ENCODE peak calls at places on chromosomes 13 and 19, in seven cellular contexts. P is mesendoderm, N is aorta, Y is stomach, H is GM23248, O is suprapubic skin, K is transverse colon. T is an unnamed sample.

GRCh38 chr13:110274687-110275086 is 32.3 kb downstream of the COL4A1 start:
- DNase-seq in P (peak; percentile 32), N (no peak), Y (no peak), H (peak; percentile 18), O (no peak), K (no peak), T (no peak)

GRCh38 chr13:109331898-109332297 is 454.5 kb downstream of the IRS2 start:
- DNase-seq in P (peak; percentile 77), N (no peak), Y (no peak), H (peak; percentile 60), O (no peak), K (no peak), T (no peak)

GRCh38 chr13:28297341-28297740 is 159.0 kb downstream of the PAN3 start:
- DNase-seq in P (peak; percentile 85), N (no peak), Y (no peak), H (no peak), O (no peak), K (no peak), T (no peak)

GRCh38 chr13:21546372-21546771 is 57.6 kb downstream of the MICU2 start:
- DNase-seq in P (no peak), N (no peak), Y (no peak), H (peak; percentile 27), O (no peak), K (no peak), T (no peak)

GRCh38 chr19:51020988-51021651 is 1.6 kb upstream of the KLK10 start:
- DNase-seq in P (peak; percentile 57), N (peak; percentile 1), Y (peak; percentile 34), H (peak; percentile 69), O (no peak), K (no peak), T (no peak)

GRCh38 chr19:32691291-32691951 is at the start of gene NUDT19:
- DNase-seq in P (no peak), N (peak; percentile 92), Y (peak; percentile 89), H (peak; percentile 94), O (peak; percentile 91), K (peak; percentile 90), T (peak; percentile 83)

GRCh38 chr19:10817291-10818038 is 18.5 kb downstream of the TMED1 start:
- DNase-seq in P (no peak), N (peak; percentile 89), Y (peak; percentile 33), H (peak; percentile 99), O (no peak), K (peak; percentile 51), T (peak; percentile 88)

GRCh38 chr19:32224371-32225244 is 120.8 kb upstream of the ZNF507 start:
- DNase-seq in P (peak; percentile 49), N (peak; percentile 58), Y (peak; percentile 65), H (peak; percentile 71), O (no peak), K (peak; percentile 56), T (no peak)

GRCh38 chr13:41944229-41944628 is 16.7 kb downstream of the VWA8 start:
- DNase-seq in P (no peak), N (no peak), Y (no peak), H (no peak), O (no peak), K (no peak), T (no peak)

GRCh38 chr13:25248071-25248470 is 39.2 kb downstream of the MTMR6 start:
- DNase-seq in P (no peak), N (no peak), Y (no peak), H (no peak), O (no peak), K (no peak), T (no peak)

GRCh38 chr19:11948646-11949045 is 16.2 kb upstream of the ZNF763 start:
- DNase-seq in P (no peak), N (no peak), Y (no peak), H (no peak), O (no peak), K (no peak), T (no peak)

GRCh38 chr13:110323172-110323851 is 16.2 kb downstream of the COL4A2 start:
- DNase-seq in P (peak; percentile 58), N (no peak), Y (no peak), H (peak; percentile 86), O (no peak), K (no peak), T (no peak)

GRCh38 chr13:110965038-110965754 is 50.3 kb upstream of the ANKRD10 start:
- DNase-seq in P (no peak), N (no peak), Y (no peak), H (peak; percentile 86), O (no peak), K (no peak), T (no peak)

GRCh38 chr19:46772170-46773017 is 16.0 kb downstream of the SLC1A5 start:
- DNase-seq in P (no peak), N (no peak), Y (no peak), H (peak; percentile 42), O (no peak), K (no peak), T (no peak)

GRCh38 chr13:33112745-33113144 is 96.5 kb downstream of the KL start:
- DNase-seq in P (no peak), N (no peak), Y (no peak), H (peak; percentile 53), O (no peak), K (no peak), T (no peak)

GRCh38 chr13:49833402-49833801 is 40.9 kb upstream of the KPNA3 start:
- DNase-seq in P (no peak), N (no peak), Y (no peak), H (no peak), O (no peak), K (no peak), T (no peak)

GRCh38 chr19:10888421-10888866 is 17.1 kb downstream of the CARM1 start:
- DNase-seq in P (peak; percentile 76), N (no peak), Y (no peak), H (no peak), O (no peak), K (no peak), T (no peak)

GRCh38 chr19:52658595-52658994 is 20.4 kb upstream of the ZNF83 start:
- DNase-seq in P (no peak), N (no peak), Y (no peak), H (no peak), O (no peak), K (no peak), T (no peak)

GRCh38 chr19:57008432-57008831 is 111.4 kb upstream of the USP29 start:
- DNase-seq in P (no peak), N (no peak), Y (no peak), H (no peak), O (no peak), K (no peak), T (no peak)

DNA sequence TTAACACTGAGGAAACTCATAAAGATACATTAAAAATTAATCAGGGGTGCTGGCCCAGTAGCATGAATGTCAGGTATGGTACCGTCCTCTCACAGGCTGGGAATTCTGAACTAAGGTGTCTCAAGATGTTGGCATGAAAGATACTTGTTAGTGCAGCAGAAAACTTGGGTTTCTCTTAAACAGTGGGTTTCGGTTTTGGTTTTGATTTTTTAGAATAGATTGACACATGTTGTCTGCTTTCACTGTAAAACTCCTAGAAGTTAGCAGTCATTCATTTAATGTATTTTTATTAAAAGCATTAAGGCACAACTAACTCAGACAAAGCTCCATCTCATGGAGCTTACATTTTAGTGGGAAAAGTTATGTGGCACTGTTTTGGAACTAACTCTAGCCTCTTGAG is 3.5 kb upstream of the OBI1 start:
- DNase-seq in P (no peak), N (no peak), Y (no peak), H (no peak), O (no peak), K (no peak), T (no peak)
- H3K4me3 ChIP-seq in P (no peak overlapping the region), N (no peak overlapping the region), Y (no peak overlapping the region), H (no peak overlapping the region), O (no peak overlapping the region), K (no peak overlapping the region), T (no peak overlapping the region)

GRCh38 chr19:40799558-40800338 is 757 bp downstream of the EGLN2 start:
- DNase-seq in P (peak; percentile 52), N (no peak), Y (peak; percentile 42), H (peak; percentile 62), O (no peak), K (no peak), T (no peak)
- H3K27ac ChIP-seq in P (peak overlapping the region; percentile 88), N (no peak overlapping the region), Y (peak overlapping the region; percentile 97), H (peak overlapping the region; percentile 88), O (peak overlapping the region; percentile 97), K (peak overlapping the region; percentile 97), T (peak overlapping the region; percentile 97)

DNA sequence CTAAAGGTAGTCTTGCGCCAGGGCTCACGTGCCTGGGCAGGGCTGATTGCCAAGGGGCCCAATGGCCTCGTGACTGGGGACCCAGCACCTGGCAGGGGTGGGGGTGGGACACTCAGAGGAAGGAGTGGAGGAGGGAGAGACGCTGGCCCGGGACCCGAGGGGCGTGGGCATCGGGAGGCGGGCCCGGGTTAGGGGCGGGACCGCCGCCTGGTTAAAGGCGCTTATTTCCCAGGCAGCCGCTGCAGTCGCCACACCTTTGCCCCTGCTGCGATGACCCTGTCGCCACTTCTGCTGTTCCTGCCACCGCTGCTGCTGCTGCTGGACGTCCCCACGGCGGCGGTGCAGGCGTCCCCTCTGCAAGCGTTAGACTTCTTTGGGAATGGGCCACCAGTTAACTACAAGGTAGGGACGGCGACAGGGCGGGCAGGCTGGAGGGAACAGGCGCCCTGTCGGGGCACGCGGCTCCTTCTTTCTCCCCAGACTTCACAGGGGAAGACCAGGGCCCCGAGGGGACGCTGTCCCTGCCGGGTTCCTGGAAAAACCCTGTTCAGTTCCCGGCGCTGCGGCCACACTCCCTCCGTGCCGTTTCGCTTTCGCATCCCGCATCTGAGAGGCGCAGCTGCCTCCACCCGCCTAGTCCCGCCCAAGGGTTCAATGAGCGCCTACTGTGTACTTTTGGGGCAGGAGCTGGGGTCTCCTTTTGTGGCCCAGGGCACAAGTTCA is at the start of gene IFI30:
- DNase-seq in P (peak; percentile 77), N (peak; percentile 90), Y (peak; percentile 96), H (peak; percentile 70), O (no peak), K (peak; percentile 88), T (peak; percentile 73)
- H3K4me1 ChIP-seq in P (peaks cover 2% of the 10 kb centered on the region), N (no peaks in the 10 kb centered on the region), Y (peaks cover 25% of the 10 kb centered on the region), H (no peaks in the 10 kb centered on the region), O (peaks cover 33% of the 10 kb centered on the region), K (peaks cover 25% of the 10 kb centered on the region), T (peaks cover 17% of the 10 kb centered on the region)

DNA sequence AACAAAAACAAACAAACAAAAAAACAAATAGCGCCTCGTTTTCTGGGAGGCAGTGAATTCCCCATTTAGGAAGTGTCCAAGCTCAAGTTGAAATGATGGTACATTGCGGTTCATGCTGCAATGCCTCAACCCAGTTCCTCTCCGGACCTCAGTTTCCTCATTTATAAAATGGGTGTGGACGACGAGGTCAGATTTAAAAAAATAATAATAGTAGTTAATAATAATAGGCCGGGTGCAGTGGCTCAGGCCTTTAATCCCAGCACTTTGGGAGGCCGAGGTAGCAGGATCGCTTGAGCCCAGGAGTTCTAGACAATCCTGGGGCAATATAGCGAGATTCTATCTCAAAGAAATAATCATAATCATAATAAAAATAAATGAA is 15.5 kb upstream of the ERCC1 start:
- DNase-seq in P (no peak), N (no peak), Y (no peak), H (no peak), O (no peak), K (no peak), T (no peak)
- H3K4me3 ChIP-seq in P (no peak overlapping the region), N (no peak overlapping the region), Y (peak overlapping the region; percentile 64), H (peak overlapping the region; percentile 81), O (peak overlapping the region; percentile 83), K (peak overlapping the region; percentile 53), T (peak overlapping the region; percentile 60)

GRCh38 chr19:48913114-48913513 is 13.0 kb downstream of the NUCB1 start:
- DNase-seq in P (peak; percentile 45), N (no peak), Y (no peak), H (peak; percentile 22), O (no peak), K (no peak), T (no peak)
- H3K27ac ChIP-seq in P (no peak overlapping the region), N (no peak overlapping the region), Y (no peak overlapping the region), H (no peak overlapping the region), O (no peak overlapping the region), K (no peak overlapping the region), T (no peak overlapping the region)

GRCh38 chr13:53028063-53028462 is 550 bp upstream of the OLFM4 start:
- DNase-seq in P (no peak), N (no peak), Y (no peak), H (no peak), O (no peak), K (no peak), T (no peak)
- H3K4me1 ChIP-seq in P (no peaks in the 10 kb centered on the region), N (no peaks in the 10 kb centered on the region), Y (no peaks in the 10 kb centered on the region), H (no peaks in the 10 kb centered on the region), O (no peaks in the 10 kb centered on the region), K (no peaks in the 10 kb centered on the region), T (no peaks in the 10 kb centered on the region)

T was measured in tibial artery.